ENCODE peak calls at places on chromosomes 4 and X, in six cellular contexts. One of them, this sample, is unnamed.
A peak's percentile ranks its signal among the peaks of the same experiment; 100 is the strongest.

GRCh38 chr4:159353422-159354116 is 250.7 kb downstream of the RAPGEF2 start:
- DNase-seq in A549: no peak
- DNase-seq in IMR-90: no peak
- DNase-seq in K562: no peak
- DNase-seq in HepG2: no peak
- DNase-seq in GM12878: no peak
- DNase-seq in this sample: no peak

GRCh38 chr4:139207247-139207646 is 30.2 kb upstream of the ELF2 start:
- DNase-seq in A549: no peak
- DNase-seq in IMR-90: no peak
- DNase-seq in K562: no peak
- DNase-seq in HepG2: no peak
- DNase-seq in GM12878: no peak
- DNase-seq in this sample: no peak

GRCh38 chr4:13640149-13640671 is 12.7 kb upstream of the BOD1L1 start:
- DNase-seq in A549: no peak
- DNase-seq in IMR-90: peak; percentile 88
- DNase-seq in K562: peak; percentile 7
- DNase-seq in HepG2: no peak
- DNase-seq in GM12878: no peak
- DNase-seq in this sample: no peak

GRCh38 chrX:30153881-30154260 is 61.5 kb upstream of the MAGEB2 start:
- DNase-seq in A549: no peak
- DNase-seq in IMR-90: peak; percentile 31
- DNase-seq in K562: no peak
- DNase-seq in HepG2: no peak
- DNase-seq in GM12878: no peak
- DNase-seq in this sample: no peak

GRCh38 chrX:40383360-40383759 is 197.4 kb upstream of the ATP6AP2 start:
- DNase-seq in A549: no peak
- DNase-seq in IMR-90: no peak
- DNase-seq in K562: no peak
- DNase-seq in HepG2: no peak
- DNase-seq in GM12878: no peak
- DNase-seq in this sample: no peak

GRCh38 chrX:124239324-124239723 is 93.1 kb upstream of the TEX13D start:
- DNase-seq in A549: no peak
- DNase-seq in IMR-90: no peak
- DNase-seq in K562: no peak
- DNase-seq in HepG2: no peak
- DNase-seq in GM12878: no peak
- DNase-seq in this sample: no peak

GRCh38 chrX:7223271-7223670 is 75.3 kb upstream of the PUDP start:
- DNase-seq in A549: no peak
- DNase-seq in IMR-90: no peak
- DNase-seq in K562: no peak
- DNase-seq in HepG2: no peak
- DNase-seq in GM12878: no peak
- DNase-seq in this sample: no peak

GRCh38 chr4:89765966-89766365 is 71.0 kb downstream of the SNCA start:
- DNase-seq in A549: no peak
- DNase-seq in IMR-90: peak; percentile 63
- DNase-seq in K562: no peak
- DNase-seq in HepG2: no peak
- DNase-seq in GM12878: no peak
- DNase-seq in this sample: no peak

GRCh38 chrX:140744085-140744484 is 34.5 kb downstream of the LINC00632 start:
- DNase-seq in A549: no peak
- DNase-seq in IMR-90: no peak
- DNase-seq in K562: no peak
- DNase-seq in HepG2: no peak
- DNase-seq in GM12878: no peak
- DNase-seq in this sample: no peak
- TF ChIP-seq RFX5 in A549: no peak
- TF ChIP-seq RFX5 in IMR-90: no peak
- TF ChIP-seq RFX5 in K562: no peak
- TF ChIP-seq RFX5 in HepG2: no peak
- TF ChIP-seq RFX5 in GM12878: no peak
- TF ChIP-seq RFX5 in this sample: no peak

GRCh38 chrX:96425204-96425603 is 259.4 kb upstream of the DIAPH2 start:
- DNase-seq in A549: no peak
- DNase-seq in IMR-90: no peak
- DNase-seq in K562: no peak
- DNase-seq in HepG2: no peak
- DNase-seq in GM12878: no peak
- DNase-seq in this sample: no peak

GRCh38 chrX:96424007-96424406 is 260.6 kb upstream of the DIAPH2 start:
- DNase-seq in A549: no peak
- DNase-seq in IMR-90: no peak
- DNase-seq in K562: no peak
- DNase-seq in HepG2: no peak
- DNase-seq in GM12878: no peak
- DNase-seq in this sample: no peak
- TF ChIP-seq SMC3 in A549: no peak
- TF ChIP-seq SMC3 in IMR-90: no peak
- TF ChIP-seq SMC3 in K562: no peak
- TF ChIP-seq SMC3 in HepG2: no peak
- TF ChIP-seq SMC3 in GM12878: no peak
- TF ChIP-seq SMC3 in this sample: no peak

DNA sequence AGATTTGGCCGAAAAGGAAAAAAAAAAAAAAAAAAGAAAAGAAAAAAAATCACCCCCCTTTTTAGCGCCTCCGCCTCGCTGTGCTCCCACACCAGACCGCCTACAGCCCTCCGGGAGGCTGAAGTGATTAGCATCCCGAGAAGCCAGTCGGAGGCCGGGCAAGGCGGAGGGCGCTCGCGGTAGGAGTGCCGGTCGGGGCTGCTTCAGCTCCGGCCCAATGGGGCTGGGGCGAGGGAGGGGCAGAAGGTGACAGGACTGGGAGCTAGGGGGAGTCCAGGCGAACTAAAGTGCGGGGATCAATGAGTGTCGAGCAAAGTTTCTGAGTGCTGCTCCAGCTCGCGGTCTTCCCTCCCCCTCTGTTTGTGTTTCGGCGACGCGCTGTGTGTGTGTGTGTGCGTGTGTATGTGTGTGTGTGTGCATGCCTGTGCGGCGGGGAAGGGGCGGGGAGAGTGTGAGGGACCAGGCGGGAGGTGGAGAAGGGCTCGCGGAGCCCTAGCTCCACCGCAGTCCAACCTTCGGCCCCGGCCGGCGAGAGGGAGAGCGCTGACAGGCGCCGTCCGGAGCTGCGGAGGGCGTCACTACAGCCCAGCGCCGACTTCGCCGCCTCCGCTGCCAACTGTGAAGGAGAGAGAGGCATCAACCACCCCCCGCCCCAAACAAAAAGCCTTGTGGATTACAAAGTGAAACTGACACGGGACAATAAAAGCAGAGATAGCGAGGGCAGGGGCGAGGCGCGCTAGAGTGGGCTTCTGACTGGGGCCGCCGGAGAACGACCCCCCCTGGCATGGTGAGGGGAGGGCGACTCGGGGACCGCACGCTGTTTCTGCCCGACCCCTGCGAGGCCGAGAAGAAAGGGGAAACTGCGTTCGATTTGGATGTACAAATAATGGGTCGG is at the start of gene FAT4:
- DNase-seq in A549: peak; percentile 67
- DNase-seq in IMR-90: peak; percentile 97
- DNase-seq in K562: peak; percentile 32
- DNase-seq in HepG2: peak; percentile 88
- DNase-seq in GM12878: no peak
- DNase-seq in this sample: peak; percentile 89
- TF ChIP-seq RFX5 in A549: no peak
- TF ChIP-seq RFX5 in IMR-90: no peak
- TF ChIP-seq RFX5 in K562: no peak
- TF ChIP-seq RFX5 in HepG2: peak; percentile 60
- TF ChIP-seq RFX5 in GM12878: no peak
- TF ChIP-seq RFX5 in this sample: no peak

DNA sequence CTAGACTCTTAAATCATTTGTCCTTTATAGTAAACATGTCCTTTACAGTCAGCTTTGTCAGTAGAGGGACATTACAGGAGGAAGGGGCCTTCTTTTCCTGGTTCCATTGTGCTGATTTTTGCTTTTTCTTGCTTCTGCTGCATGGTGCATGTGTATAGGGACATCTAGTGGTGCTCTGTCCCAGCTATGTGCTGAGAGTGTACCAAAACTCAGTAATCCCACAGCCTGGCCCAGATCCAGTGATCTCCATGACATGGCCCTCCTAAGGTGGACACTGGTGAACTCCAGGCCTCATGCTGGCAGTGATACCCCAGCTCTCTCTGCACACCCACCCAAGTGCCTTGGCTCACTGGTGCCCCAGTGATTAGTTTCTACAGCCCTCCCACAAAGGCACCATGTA is 45.2 kb downstream of the MAGEB17 start:
- DNase-seq in A549: no peak
- DNase-seq in IMR-90: peak; percentile 34
- DNase-seq in K562: peak; percentile 4
- DNase-seq in HepG2: peak; percentile 0
- DNase-seq in GM12878: no peak
- DNase-seq in this sample: peak; percentile 4
- TF ChIP-seq SMC3 in A549: no peak
- TF ChIP-seq SMC3 in IMR-90: peak; percentile 35
- TF ChIP-seq SMC3 in K562: no peak
- TF ChIP-seq SMC3 in HepG2: no peak
- TF ChIP-seq SMC3 in GM12878: peak; percentile 27
- TF ChIP-seq SMC3 in this sample: peak; percentile 23

DNA sequence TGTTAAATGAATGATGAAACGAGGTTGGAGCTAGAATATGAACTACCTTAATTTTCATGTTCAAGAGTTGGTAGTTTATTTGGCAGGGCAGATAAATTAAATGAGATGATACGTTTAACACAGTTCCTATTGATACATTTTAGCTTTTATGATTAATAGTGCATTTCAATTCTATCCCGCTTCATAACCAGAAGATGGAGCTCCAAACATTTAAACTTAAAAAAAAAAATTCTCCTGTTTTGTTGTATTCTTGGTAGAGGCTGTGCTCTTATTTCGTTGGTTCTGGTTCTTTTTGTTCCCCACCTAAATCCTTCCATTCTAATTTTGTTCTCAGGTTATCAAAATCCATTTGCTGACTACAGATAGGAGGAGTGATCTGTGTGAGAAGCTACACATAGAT is 71.8 kb upstream of the PTPN13 start:
- DNase-seq in A549: no peak
- DNase-seq in IMR-90: no peak
- DNase-seq in K562: no peak
- DNase-seq in HepG2: no peak
- DNase-seq in GM12878: no peak
- DNase-seq in this sample: no peak
- TF ChIP-seq RFX5 in A549: no peak
- TF ChIP-seq RFX5 in IMR-90: no peak
- TF ChIP-seq RFX5 in K562: no peak
- TF ChIP-seq RFX5 in HepG2: no peak
- TF ChIP-seq RFX5 in GM12878: no peak
- TF ChIP-seq RFX5 in this sample: no peak

GRCh38 chr4:106195435-106195950 is 120.5 kb downstream of the TBCK start:
- DNase-seq in A549: no peak
- DNase-seq in IMR-90: no peak
- DNase-seq in K562: no peak
- DNase-seq in HepG2: no peak
- DNase-seq in GM12878: no peak
- DNase-seq in this sample: no peak

DNA sequence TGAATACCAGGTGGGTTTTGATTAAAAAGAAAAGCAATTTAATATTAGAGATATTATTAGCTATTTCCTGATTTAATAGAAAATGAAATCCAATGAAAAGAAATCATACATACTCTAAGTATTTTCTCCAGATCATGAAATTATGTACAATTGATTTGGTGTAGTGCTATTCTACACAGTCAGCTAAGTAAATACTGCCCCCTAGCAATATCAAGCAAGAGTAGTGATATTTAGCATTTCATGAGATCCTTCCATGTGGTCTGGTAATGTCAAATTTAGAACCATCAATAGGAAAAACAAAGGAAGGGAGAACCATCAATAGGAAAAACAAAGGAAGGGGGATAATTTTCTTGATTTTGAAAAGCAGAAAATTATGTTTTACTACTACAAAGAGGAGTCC is 114.6 kb downstream of the TBCK start:
- DNase-seq in A549: no peak
- DNase-seq in IMR-90: peak; percentile 12
- DNase-seq in K562: peak; percentile 9
- DNase-seq in HepG2: peak; percentile 7
- DNase-seq in GM12878: no peak
- DNase-seq in this sample: peak; percentile 28
- TF ChIP-seq SMC3 in A549: peak; percentile 20
- TF ChIP-seq SMC3 in IMR-90: no peak
- TF ChIP-seq SMC3 in K562: no peak
- TF ChIP-seq SMC3 in HepG2: no peak
- TF ChIP-seq SMC3 in GM12878: peak; percentile 15
- TF ChIP-seq SMC3 in this sample: peak; percentile 32

This sample was measured in SK-N-SH.